ENCODE peak calls at places on chromosomes 5 and 9, in five cellular contexts. E is tibial artery, K is left lung, T is SK-N-SH, U is fibroblast of pulmonary artery. F is an unnamed sample.

GRCh38 chr5:90387508-90387907 is 22.0 kb downstream of the CETN3 start:
- DNase-seq in E (no peak), K (no peak), T (no peak), U (no peak), F (no peak)

GRCh38 chr9:89422151-89422918 is 75.6 kb downstream of the SEMA4D start:
- DNase-seq in E (no peak), K (peak), T (no peak), U (peak), F (no peak)

GRCh38 chr9:79651251-79651795 is 79.6 kb downstream of the TLE4 start:
- DNase-seq in E (no peak), K (peak), T (no peak), U (no peak), F (no peak)

GRCh38 chr5:75734913-75735789 is 17.9 kb upstream of the POC5 start:
- DNase-seq in E (no peak), K (no peak), T (peak), U (peak), F (no peak)

GRCh38 chr5:179553875-179554274 is 3.5 kb downstream of the RUFY1 start:
- DNase-seq in E (peak), K (no peak), T (no peak), U (peak), F (no peak)

GRCh38 chr5:58156977-58157701 is 302.7 kb downstream of the PLK2 start:
- DNase-seq in E (no peak), K (no peak), T (peak), U (peak), F (no peak)

GRCh38 chr5:71601222-71602026 is 14.3 kb downstream of the MCCC2 start:
- DNase-seq in E (peak), K (no peak), T (peak), U (peak), F (peak)

GRCh38 chr9:27019589-27019988 is 14.1 kb upstream of the LRRC19 start:
- DNase-seq in E (no peak), K (no peak), T (no peak), U (peak), F (no peak)

GRCh38 chr9:110969971-110970381 is 68.3 kb downstream of the LPAR1 start:
- DNase-seq in E (no peak), K (no peak), T (no peak), U (peak), F (no peak)

GRCh38 chr9:136693490-136694162 is 6.4 kb upstream of the AGPAT2 start:
- DNase-seq in E (no peak), K (peak), T (no peak), U (no peak), F (no peak)

GRCh38 chr9:122053056-122053455 is 40.1 kb downstream of the TTLL11 start:
- DNase-seq in E (no peak), K (no peak), T (no peak), U (no peak), F (no peak)

GRCh38 chr9:2622361-2623045 is 916 bp downstream of the VLDLR start:
- DNase-seq in E (no peak), K (peak), T (peak), U (peak), F (no peak)

GRCh38 chr9:75869236-75869635 is 21.2 kb upstream of the PCSK5 start:
- DNase-seq in E (no peak), K (no peak), T (no peak), U (peak), F (no peak)

GRCh38 chr5:114097570-114097969 is 264.3 kb upstream of the KCNN2 start:
- DNase-seq in E (no peak), K (no peak), T (no peak), U (no peak), F (no peak)

GRCh38 chr5:6773342-6774035 is 60.3 kb downstream of the TENT4A start:
- DNase-seq in E (no peak), K (no peak), T (peak), U (no peak), F (no peak)

GRCh38 chr5:217860-218456 is at the start of the genes CCDC127 and SDHA:
- DNase-seq in E (peak), K (peak), T (peak), U (peak), F (peak)

GRCh38 chr9:35110327-35110758 is 5.3 kb downstream of the ATOSB start:
- DNase-seq in E (peak), K (no peak), T (no peak), U (peak), F (no peak)

GRCh38 chr5:137997726-137998213 is 35.1 kb downstream of the FAM13B start:
- DNase-seq in E (no peak), K (no peak), T (no peak), U (no peak), F (no peak)

GRCh38 chr5:15620501-15620900 is 120.5 kb downstream of the FBXL7 start:
- DNase-seq in E (peak), K (no peak), T (no peak), U (peak), F (peak)

GRCh38 chr5:135208555-135209494 is 174.8 kb upstream of the PITX1 start:
- DNase-seq in E (peak), K (no peak), T (no peak), U (peak), F (peak)

GRCh38 chr9:114583371-114583770 is 4.2 kb upstream of the ATP6V1G1 start:
- DNase-seq in E (no peak), K (no peak), T (no peak), U (no peak), F (no peak)

GRCh38 chr5:136040746-136041415 is 12.1 kb downstream of the TGFBI start:
- DNase-seq in E (no peak), K (no peak), T (no peak), U (no peak), F (no peak)

GRCh38 chr5:39217365-39218281 is 1.7 kb downstream of the FYB1 start:
- DNase-seq in E (peak), K (peak), T (peak), U (peak), F (peak)

GRCh38 chr9:98953877-98954610 is 10.3 kb downstream of the COL15A1 start:
- DNase-seq in E (no peak), K (no peak), T (no peak), U (no peak), F (no peak)

GRCh38 chr9:130041648-130042405 is 1.2 kb downstream of the FNBP1 start:
- DNase-seq in E (peak), K (no peak), T (peak), U (peak), F (no peak)

GRCh38 chr5:73709536-73710129 is 83.6 kb downstream of the ARHGEF28 start:
- DNase-seq in E (no peak), K (no peak), T (no peak), U (peak), F (no peak)

GRCh38 chr5:73444499-73445432 is 3.8 kb downstream of the FOXD1 start:
- DNase-seq in E (no peak), K (peak), T (peak), U (no peak), F (no peak)

GRCh38 chr5:132425009-132425937 is 55.8 kb downstream of the SLC22A5 start:
- DNase-seq in E (no peak), K (no peak), T (no peak), U (peak), F (peak)

DNA sequence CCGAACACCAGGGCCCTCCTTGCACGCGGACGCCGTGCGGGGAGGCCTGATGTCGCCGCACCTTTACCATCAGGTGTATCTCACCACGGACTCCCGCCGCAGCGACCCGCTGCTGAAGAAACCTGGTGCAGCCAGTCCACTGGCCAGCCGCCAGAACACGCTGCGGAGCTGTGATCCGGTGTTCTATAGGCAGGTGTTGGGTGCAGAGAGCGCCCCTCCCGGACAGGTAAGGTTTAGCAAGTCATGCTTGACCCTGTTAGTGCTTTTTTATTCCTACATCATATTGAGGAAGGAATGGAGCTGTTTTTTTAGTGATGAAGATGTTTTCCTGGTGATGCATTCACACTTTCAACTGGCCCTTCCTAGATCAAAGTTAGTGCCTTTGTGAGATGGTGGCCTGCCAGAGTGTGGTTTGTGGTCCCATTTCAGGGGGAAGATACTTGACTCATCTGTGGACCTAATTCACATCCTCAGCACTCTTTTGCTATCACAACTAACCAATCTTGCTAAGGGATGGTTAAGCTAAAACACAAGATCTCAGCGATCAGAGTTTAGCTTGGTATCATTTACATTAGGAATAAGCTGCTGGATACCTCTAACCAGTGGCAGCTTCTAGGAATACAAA is 2.7 kb downstream of the PCDHGC3 start:
- DNase-seq in E (no peak), K (peak), T (no peak), U (no peak), F (no peak)
- TF ChIP-seq CTCF in E (no peak), K (no peak), T (peak), U (peak), F (no peak)

DNA sequence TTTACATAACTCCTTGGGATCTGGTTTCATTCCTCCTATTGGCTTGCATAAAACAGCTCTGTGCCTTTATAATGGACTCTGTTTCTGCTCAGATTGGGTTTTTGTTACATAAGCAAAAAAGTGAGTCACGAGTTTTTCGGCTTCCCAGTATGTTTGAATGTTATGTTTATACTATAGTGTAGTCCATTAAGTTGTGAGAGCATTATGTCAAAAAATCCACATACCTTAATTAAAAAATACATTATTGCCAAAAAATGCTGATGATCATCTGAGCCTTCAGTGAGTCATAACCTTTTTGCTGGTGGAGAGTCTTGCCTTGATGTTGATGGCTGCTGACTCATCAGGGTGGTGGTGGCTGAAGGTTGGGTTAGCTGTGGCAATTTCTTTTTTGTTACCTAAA is 144.6 kb downstream of the CCDC171 start:
- DNase-seq in E (no peak), K (no peak), T (no peak), U (peak), F (no peak)
- H3K4me3 ChIP-seq in E (no peak), K (no peak), T (no peak), U (no peak), F (no peak)

GRCh38 chr5:67984546-67984945 is 231.0 kb upstream of the PIK3R1 start:
- DNase-seq in E (no peak), K (no peak), T (no peak), U (no peak), F (no peak)

GRCh38 chr5:67986761-67987160 is 228.8 kb upstream of the PIK3R1 start:
- DNase-seq in E (no peak), K (no peak), T (no peak), U (no peak), F (no peak)

GRCh38 chr5:67992919-67993318 is 222.6 kb upstream of the PIK3R1 start:
- DNase-seq in E (no peak), K (no peak), T (no peak), U (peak), F (no peak)

GRCh38 chr5:67985686-67986387 is 229.7 kb upstream of the PIK3R1 start:
- DNase-seq in E (no peak), K (no peak), T (no peak), U (no peak), F (no peak)

DNA sequence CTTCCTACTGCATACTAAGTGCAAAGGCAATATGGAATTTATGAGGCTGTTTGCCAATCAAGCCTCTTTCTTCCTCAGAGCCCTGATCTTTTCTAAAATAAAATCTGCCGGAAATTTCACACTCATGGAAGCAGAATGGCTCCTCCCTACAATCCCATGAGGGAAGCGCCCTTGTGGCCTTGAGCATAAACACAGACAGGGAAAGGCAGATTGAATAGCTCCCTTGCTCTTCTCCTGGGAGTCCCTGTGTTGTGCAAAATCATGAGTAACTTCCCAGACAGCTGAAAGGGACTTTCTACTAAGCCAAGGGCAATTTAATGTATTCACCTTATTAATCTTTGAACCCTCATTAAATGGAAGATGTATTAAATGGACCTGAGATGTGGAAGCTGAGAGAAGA is 226.1 kb upstream of the PIK3R1 start:
- DNase-seq in E (no peak), K (no peak), T (no peak), U (peak), F (no peak)
- TF ChIP-seq CTCF in E (no peak), K (no peak), T (no peak), U (peak), F (no peak)

GRCh38 chr5:156912869-156913268 is 50.2 kb downstream of the TIMD4 start:
- DNase-seq in E (no peak), K (no peak), T (no peak), U (no peak), F (no peak)

GRCh38 chr5:156914371-156914737 is 48.7 kb downstream of the TIMD4 start:
- DNase-seq in E (no peak), K (no peak), T (no peak), U (no peak), F (no peak)

GRCh38 chr5:156918311-156918845 is 44.6 kb downstream of the TIMD4 start:
- DNase-seq in E (no peak), K (no peak), T (no peak), U (no peak), F (no peak)

GRCh38 chr5:156913719-156914370 is 49.2 kb downstream of the TIMD4 start:
- DNase-seq in E (no peak), K (no peak), T (no peak), U (no peak), F (no peak)

GRCh38 chr5:156913355-156913718 is 49.7 kb downstream of the TIMD4 start:
- DNase-seq in E (no peak), K (no peak), T (no peak), U (no peak), F (no peak)
- H3K4me3 ChIP-seq in E (no peak), K (no peak), T (no peak), U (no peak), F (no peak)

GRCh38 chr5:26024774-26025173 is 1013.6 kb downstream of the CDH9 start:
- DNase-seq in E (no peak), K (no peak), T (peak), U (no peak), F (no peak)
- TF ChIP-seq CTCF in E (no peak), K (no peak), T (no peak), U (no peak), F (no peak)

DNA sequence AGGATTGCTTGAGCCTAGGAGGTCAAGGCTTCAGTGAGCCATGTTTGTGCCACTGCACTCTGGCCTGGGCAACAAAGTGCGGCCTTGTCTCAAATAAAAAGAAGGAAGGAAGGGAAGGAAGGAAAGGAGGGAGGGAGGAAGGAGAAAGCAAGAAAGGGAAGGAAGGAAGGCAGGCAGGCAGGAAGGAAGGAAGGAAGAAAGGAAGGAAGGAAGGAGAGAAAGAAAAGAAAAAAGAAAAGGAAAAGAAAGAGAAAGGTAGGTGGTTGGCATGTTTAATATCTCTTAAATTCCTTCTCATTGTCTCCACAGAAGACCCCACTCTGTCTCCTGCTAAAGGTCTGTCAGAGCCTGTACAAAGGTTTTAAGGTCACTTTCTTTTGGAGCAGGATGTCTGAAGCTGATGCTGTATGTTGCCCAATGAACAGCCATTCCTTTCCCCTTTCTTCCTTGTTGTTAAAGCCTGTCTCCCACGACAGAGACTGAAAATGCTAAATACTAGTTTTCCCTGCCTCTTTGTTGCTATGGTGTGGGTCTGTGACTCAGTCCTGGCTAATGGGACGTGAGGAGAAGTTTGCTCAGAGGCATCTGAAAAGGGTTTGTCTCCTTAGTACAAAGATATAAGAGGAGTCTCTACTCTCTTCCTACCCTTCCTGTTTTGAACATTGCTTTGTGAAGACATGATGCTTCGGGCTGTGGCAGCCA is 213.3 kb downstream of the PCSK1 start:
- DNase-seq in E (no peak), K (no peak), T (no peak), U (peak), F (no peak)
- H3K4me3 ChIP-seq in E (no peak), K (no peak), T (no peak), U (no peak), F (no peak)

GRCh38 chr5:65624570-65625555 is at the start of the genes SHLD3 and TRAPPC13:
- DNase-seq in E (peak), K (peak), T (peak), U (peak), F (peak)
- TF ChIP-seq CTCF in E (no peak), K (no peak), T (peak), U (no peak), F (no peak)

F was measured in right atrium auricular region.